ENCODE peak calls at places on chromosomes 1 and 21, in seven cellular contexts. Q is K562, D is upper lobe of left lung, Y is HepG2, N is transverse colon, K is stomach, M is SK-N-SH. T is an unnamed sample.
A peak's percentile ranks its signal among the peaks of the same experiment; 100 is the strongest.

GRCh38 chr1:114113801-114114750 is 39.6 kb downstream of the SYT6 start:
- DNase-seq in N (peak; percentile 11), K (no peak), Y (no peak), Q (peak; percentile 54), M (no peak), D (peak; percentile 74), T (no peak)

GRCh38 chr1:185646202-185646683 is 87.9 kb upstream of the HMCN1 start:
- DNase-seq in Y (peak; percentile 99), D (peak; percentile 50), K (peak; percentile 57), N (peak; percentile 56), Q (no peak), M (peak; percentile 37), T (no peak)

GRCh38 chr1:84361796-84362195 is 36.5 kb upstream of the DNASE2B start:
- DNase-seq in Q (no peak), Y (no peak), D (no peak), K (no peak), M (no peak), N (peak; percentile 12), T (no peak)

GRCh38 chr1:7177438-7178126 is 392.3 kb downstream of the CAMTA1 start:
- DNase-seq in N (no peak), K (no peak), Q (no peak), D (no peak), Y (no peak), M (no peak), T (peak; percentile 42)

GRCh38 chr1:101317590-101317989 is 80.8 kb downstream of the S1PR1 start:
- DNase-seq in K (no peak), D (no peak), Q (no peak), M (no peak), Y (no peak), N (no peak), T (no peak)

GRCh38 chr1:116825735-116826438 is 71.7 kb downstream of the CD2 start:
- DNase-seq in K (no peak), Y (no peak), N (peak; percentile 88), M (peak; percentile 83), Q (peak; percentile 54), D (no peak), T (no peak)

GRCh38 chr1:75542818-75543570 is 67.9 kb downstream of the SLC44A5 start:
- DNase-seq in Y (no peak), N (no peak), M (no peak), Q (no peak), K (no peak), D (no peak), T (no peak)

GRCh38 chr1:85202864-85203255 is 2.0 kb upstream of the SYDE2 start:
- DNase-seq in D (no peak), Y (no peak), N (no peak), K (no peak), Q (no peak), M (no peak), T (no peak)

GRCh38 chr1:21630571-21631338 is 38.4 kb downstream of the RAP1GAP start:
- DNase-seq in D (no peak), M (no peak), N (no peak), Q (no peak), K (no peak), Y (no peak), T (no peak)

GRCh38 chr1:205064301-205064700 is 20.0 kb downstream of the TMEM81 start:
- DNase-seq in M (no peak), K (no peak), D (no peak), Q (no peak), N (no peak), Y (no peak), T (no peak)

DNA sequence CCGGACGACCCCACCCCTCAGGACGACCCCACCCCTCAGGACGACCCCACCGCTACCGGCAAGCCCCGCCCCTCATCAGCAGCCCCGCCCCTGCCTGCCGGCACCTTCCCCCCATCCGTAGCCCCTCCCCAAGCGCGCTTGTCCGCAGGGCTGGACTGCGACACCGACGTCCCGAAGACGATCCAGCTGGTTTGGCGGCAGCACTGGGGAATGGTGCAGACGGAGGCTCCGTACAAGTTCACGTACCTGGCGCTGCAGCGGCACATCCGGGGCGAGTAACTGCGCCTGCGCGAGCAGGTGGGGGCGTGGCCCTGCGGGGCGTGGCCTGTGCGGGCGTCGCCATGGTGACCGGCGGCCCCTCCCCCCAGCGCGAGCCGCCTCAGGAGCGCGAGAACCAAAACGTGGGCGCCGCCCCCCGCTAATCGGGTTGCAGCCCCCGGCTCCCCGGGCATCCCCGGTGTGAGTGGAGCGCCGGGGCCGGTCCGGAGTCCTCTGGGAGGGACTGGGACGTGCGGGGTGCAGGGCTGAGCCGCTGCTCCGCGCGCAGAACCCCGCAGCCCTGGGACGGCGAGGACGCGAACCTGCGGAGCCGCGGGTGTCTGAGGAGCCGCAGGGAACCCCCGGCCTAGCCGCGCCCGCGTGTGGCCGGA is 4.9 kb downstream of the RNF223 start:
- DNase-seq in K (peak; percentile 90), M (peak; percentile 95), Q (peak; percentile 94), N (peak; percentile 92), Y (peak; percentile 55), D (peak; percentile 79), T (no peak)
- TF ChIP-seq EP300 in K (no peak), M (no peak), Q (no peak), N (no peak), Y (no peak), D (peak; percentile 5), T (no peak)

GRCh38 chr21:32391755-32392154 is 1.1 kb downstream of the URB1 start:
- DNase-seq in Q (no peak), K (no peak), N (no peak), D (no peak), Y (no peak), M (no peak), T (no peak)
- TF ChIP-seq POLR2AphosphoS5 in Q (no peak), K (no peak), N (no peak), D (no peak), Y (no peak), M (no peak), T (no peak)

GRCh38 chr1:52552505-52553371 is at the start of gene TUT4:
- DNase-seq in Y (peak; percentile 79), K (peak; percentile 72), Q (peak; percentile 78), D (peak; percentile 65), M (peak; percentile 91), N (peak; percentile 72), T (peak; percentile 94)
- TF ChIP-seq CTCF in Y (peak; percentile 35), K (peak; percentile 10), Q (peak; percentile 38), D (no peak), M (peak; percentile 25), N (no peak), T (peak; percentile 11)

GRCh38 chr1:45067806-45068205 is 55.8 kb downstream of the UROD start:
- DNase-seq in M (no peak), K (no peak), Q (no peak), Y (no peak), D (no peak), N (no peak), T (no peak)

GRCh38 chr1:45059829-45060228 is 47.8 kb downstream of the UROD start:
- DNase-seq in D (no peak), Y (no peak), M (no peak), Q (no peak), N (no peak), K (no peak), T (no peak)

DNA sequence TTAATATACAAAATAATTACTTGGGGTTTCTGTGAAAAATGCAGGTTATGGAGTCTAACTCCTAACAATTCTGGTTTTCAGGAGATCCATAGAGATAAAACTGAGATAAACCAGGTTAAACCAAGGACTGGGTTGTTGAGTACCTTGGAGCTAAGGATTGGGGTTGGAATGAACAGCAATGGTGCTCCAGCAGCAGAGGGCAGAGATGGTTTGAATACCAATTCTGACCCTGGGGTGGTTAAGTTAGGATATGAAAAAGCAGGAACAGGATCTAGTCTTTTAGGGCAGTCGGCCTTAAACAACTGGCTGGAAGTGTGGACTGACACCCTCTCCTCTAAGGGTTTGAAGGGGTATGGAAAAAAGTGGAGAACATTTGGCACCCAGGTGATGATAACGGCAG is 53.0 kb downstream of the UROD start:
- DNase-seq in D (no peak), Y (peak; percentile 14), N (no peak), K (no peak), M (no peak), Q (no peak), T (no peak)
- TF ChIP-seq EP300 in D (no peak), Y (no peak), N (no peak), K (no peak), M (no peak), Q (no peak), T (no peak)